ENCODE peak calls at places on chromosome 14, in four cellular contexts. T is K562, N is GM12878, B is H1. E is an unnamed sample.

GRCh38 chr14:106039400-106039799 is 513.0 kb downstream of the TMEM121 start:
- DNase-seq in N (no peak), B (no peak), T (peak; percentile 15), E (no peak)

GRCh38 chr14:90760591-90761316 is 55.5 kb downstream of the TTC7B start:
- DNase-seq in T (peak; percentile 17), N (no peak), B (no peak), E (peak; percentile 38)

GRCh38 chr14:89304972-89305703 is 111.9 kb downstream of the FOXN3 start:
- DNase-seq in B (no peak), N (peak; percentile 65), T (no peak), E (no peak)

GRCh38 chr14:40216976-40217375 is 784.7 kb upstream of the FBXO33 start:
- DNase-seq in B (no peak), T (no peak), N (no peak), E (no peak)

GRCh38 chr14:51295666-51296263 is 55.7 kb downstream of the TMX1 start:
- DNase-seq in N (no peak), B (no peak), T (no peak), E (no peak)

GRCh38 chr14:45793081-45793480 is 540.1 kb upstream of the MIS18BP1 start:
- DNase-seq in B (no peak), T (no peak), N (no peak), E (peak; percentile 55)

GRCh38 chr14:105329411-105330200 is 15.1 kb downstream of the PACS2 start:
- DNase-seq in T (no peak), N (no peak), B (no peak), E (no peak)

GRCh38 chr14:105582639-105583038 is 56.3 kb downstream of the TMEM121 start:
- DNase-seq in N (no peak), T (no peak), B (no peak), E (peak; percentile 9)

GRCh38 chr14:83019744-83020414 is 1486.2 kb upstream of the SEL1L start:
- DNase-seq in T (no peak), B (no peak), N (no peak), E (no peak)

GRCh38 chr14:30194769-30195168 is 267.1 kb upstream of the PRKD1 start:
- DNase-seq in T (no peak), B (no peak), N (no peak), E (no peak)

GRCh38 chr14:25868521-25869314 is 729.1 kb downstream of the NOVA1 start:
- DNase-seq in T (no peak), B (no peak), N (no peak), E (no peak)

GRCh38 chr14:52583544-52583943 is 30.9 kb downstream of the GPR137C start:
- DNase-seq in T (no peak), N (no peak), B (no peak), E (no peak)

GRCh38 chr14:73924337-73924736 is 25.6 kb downstream of the FAM161B start:
- DNase-seq in B (no peak), N (no peak), T (no peak), E (no peak)

GRCh38 chr14:32078794-32079663 is 1.9 kb downstream of the ARHGAP5 start:
- DNase-seq in T (no peak), B (no peak), N (no peak), E (peak; percentile 96)

GRCh38 chr14:57833304-57833703 is 32.6 kb downstream of the SLC35F4 start:
- DNase-seq in N (no peak), T (no peak), B (no peak), E (no peak)

GRCh38 chr14:35480119-35480769 is 53.7 kb upstream of the INSM2 start:
- DNase-seq in B (no peak), T (no peak), N (peak; percentile 35), E (no peak)

GRCh38 chr14:78254911-78255431 is 84.8 kb downstream of the NRXN3 start:
- DNase-seq in B (no peak), N (no peak), T (no peak), E (no peak)

GRCh38 chr14:51369814-51370213 is 129.8 kb downstream of the TMX1 start:
- DNase-seq in N (no peak), B (no peak), T (peak; percentile 38), E (no peak)

GRCh38 chr14:69625299-69626131 is 14.1 kb downstream of the SUSD6 start:
- DNase-seq in B (no peak), T (no peak), N (peak; percentile 88), E (no peak)

GRCh38 chr14:91980157-91980556 is 32.7 kb upstream of the FBLN5 start:
- DNase-seq in N (peak; percentile 16), B (no peak), T (peak; percentile 11), E (no peak)

GRCh38 chr14:102777711-102778615 is 714 bp downstream of the TRAF3 start:
- DNase-seq in T (peak; percentile 73), N (no peak), B (no peak), E (no peak)

GRCh38 chr14:94139006-94139405 is 9.6 kb upstream of the IFI27L2 start:
- DNase-seq in B (no peak), T (no peak), N (no peak), E (no peak)

GRCh38 chr14:99345472-99345871 is 73.5 kb upstream of the BCL11B start:
- DNase-seq in B (no peak), N (no peak), T (no peak), E (no peak)

GRCh38 chr14:23600806-23601205 is 22.2 kb upstream of the JPH4 start:
- DNase-seq in B (no peak), N (no peak), T (no peak), E (no peak)

GRCh38 chr14:36524874-36525745 is 5.1 kb upstream of the NKX2-1 start:
- DNase-seq in T (peak; percentile 43), B (peak; percentile 82), N (no peak), E (peak; percentile 74)

DNA sequence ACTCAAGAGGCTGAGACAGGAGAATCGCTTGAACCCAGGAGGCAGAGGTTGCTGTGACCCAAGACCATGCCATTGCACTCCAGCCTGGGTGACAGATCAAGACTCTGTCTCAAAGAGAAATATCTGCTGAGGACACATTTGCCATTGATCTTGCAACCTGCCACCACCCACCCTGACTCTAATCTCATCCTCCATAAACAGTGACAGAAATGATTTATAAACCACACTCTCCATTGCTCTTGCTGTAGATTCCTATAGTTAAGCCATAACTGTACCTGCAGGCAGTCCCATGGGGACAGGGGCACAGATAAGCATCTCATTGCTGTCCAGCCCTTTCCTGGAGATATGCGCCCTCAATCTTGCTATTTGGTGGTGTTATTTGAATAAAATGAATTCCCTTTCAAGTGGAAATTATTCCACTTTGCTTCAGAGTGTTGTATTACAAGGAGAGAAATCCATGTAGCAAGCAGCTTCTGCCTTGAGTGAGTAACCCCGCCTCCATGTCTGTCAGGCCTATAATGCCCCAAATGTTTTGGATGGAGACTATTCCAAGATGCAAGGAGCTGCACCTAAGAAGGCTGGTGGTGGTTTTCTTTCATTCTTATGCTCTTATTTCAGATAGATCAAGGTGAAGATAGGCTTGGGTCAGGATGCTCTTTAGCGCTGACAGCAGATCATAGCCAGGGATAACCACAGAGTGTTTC is 3.0 kb upstream of the ZDHHC22 start:
- DNase-seq in T (no peak), B (no peak), N (no peak), E (no peak)
- TF ChIP-seq CBX5 in T (no peak), B (no peak), N (no peak), E (no peak)

GRCh38 chr14:77008541-77008940 is 20.0 kb downstream of the IRF2BPL start:
- DNase-seq in B (no peak), T (no peak), N (no peak), E (no peak)

GRCh38 chr14:77011226-77011762 is 17.2 kb downstream of the IRF2BPL start:
- DNase-seq in N (no peak), T (no peak), B (no peak), E (no peak)

GRCh38 chr14:77007975-77008421 is 20.5 kb downstream of the IRF2BPL start:
- DNase-seq in N (no peak), T (no peak), B (no peak), E (no peak)

GRCh38 chr14:77007339-77007974 is 21.1 kb downstream of the IRF2BPL start:
- DNase-seq in N (no peak), T (no peak), B (no peak), E (no peak)

DNA sequence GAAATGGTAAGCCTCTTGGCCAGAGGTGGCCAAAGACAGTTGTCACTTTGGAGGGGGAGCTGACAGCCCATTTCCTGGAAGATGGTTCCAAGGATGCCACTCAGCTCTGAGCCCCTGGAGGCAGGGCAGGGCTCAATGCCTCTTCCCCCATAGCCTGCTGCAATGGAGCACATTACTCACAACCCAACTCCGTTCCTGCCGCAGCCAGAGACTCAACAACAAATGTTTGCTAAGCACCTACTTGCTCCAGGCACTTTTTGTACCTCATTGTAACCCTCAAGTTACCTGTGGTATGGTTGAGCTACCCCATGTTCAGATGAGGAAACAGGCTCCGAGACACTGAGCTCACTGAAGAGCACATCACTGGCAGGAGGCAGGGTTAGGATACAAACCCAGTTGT is 19.5 kb downstream of the IRF2BPL start:
- DNase-seq in N (no peak), T (no peak), B (no peak), E (no peak)
- H2AFZ ChIP-seq in N (no peak overlapping the region), T (no peak overlapping the region), B (no peak overlapping the region), E (no peak overlapping the region)

GRCh38 chr14:49505026-49505766 is 81.0 kb downstream of the RPS29 start:
- DNase-seq in T (no peak), B (peak; percentile 19), N (no peak), E (no peak)
- TF ChIP-seq CBX5 in T (no peak), B (no peak), N (no peak), E (no peak)

DNA sequence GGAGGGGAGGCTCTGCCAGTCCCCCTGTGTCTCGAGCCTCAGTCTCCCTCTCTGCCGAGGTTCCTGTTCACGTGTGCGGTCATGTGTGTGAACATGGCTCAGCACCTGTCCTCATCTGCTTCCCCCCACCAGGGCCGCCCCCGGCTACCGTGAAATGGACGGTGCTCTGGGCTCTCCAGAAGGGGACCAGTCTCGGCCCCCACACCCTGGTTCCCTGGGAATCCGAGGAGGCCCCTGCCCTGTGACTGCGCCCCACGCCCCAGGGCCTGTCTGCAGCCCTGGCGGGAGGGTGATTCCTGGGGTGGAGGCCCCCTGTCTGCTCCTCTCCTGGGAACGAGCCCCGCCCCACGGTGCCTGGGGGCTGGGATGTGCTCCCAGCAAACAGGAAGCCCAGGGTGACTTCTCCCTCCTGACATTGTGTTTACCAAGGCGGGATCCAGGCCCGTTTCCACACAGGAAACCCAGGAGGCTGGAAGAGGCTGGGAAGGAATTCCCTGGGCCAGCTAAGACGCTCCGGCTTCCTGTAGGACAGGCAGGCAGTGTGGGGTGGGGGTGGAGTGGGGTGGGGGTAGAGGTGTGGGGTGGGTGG is 46.6 kb downstream of the KIF26A start:
- DNase-seq in N (no peak), B (no peak), T (no peak), E (no peak)
- H2AFZ ChIP-seq in N (no peak overlapping the region), B (no peak overlapping the region), T (no peak overlapping the region), E (no peak overlapping the region)

GRCh38 chr14:75128596-75128990 is 1.7 kb upstream of the NEK9 start:
- DNase-seq in T (no peak), N (no peak), B (no peak), E (no peak)
- TF ChIP-seq CBX5 in T (no peak), N (no peak), B (no peak), E (no peak)

GRCh38 chr14:95485222-95485819 is 31.1 kb downstream of the SYNE3 start:
- DNase-seq in N (no peak), T (no peak), B (no peak), E (no peak)
- H2AFZ ChIP-seq in N (no peak overlapping the region), T (no peak overlapping the region), B (peak overlapping the region; percentile 85), E (no peak overlapping the region)